ENCODE peak calls at places on chromosomes 3 and 15, in eight cellular contexts. D, I, B, R, Q, A, V and J are unnamed samples.

GRCh38 chr3:89278305-89278704 is 170.9 kb downstream of the EPHA3 start:
- DNase-seq in D (no peak), I (no peak), B (no peak), R (no peak), Q (no peak), A (no peak), V (no peak), J (no peak)

GRCh38 chr3:127817331-127817821 is 4.9 kb downstream of the MGLL start:
- DNase-seq in D (peak; percentile 81), I (no peak), B (no peak), R (no peak), Q (no peak), A (no peak), V (peak; percentile 91), J (no peak)

GRCh38 chr15:76401285-76401684 is 64.7 kb downstream of the ISL2 start:
- DNase-seq in D (peak; percentile 34), I (no peak), B (no peak), R (no peak), Q (no peak), A (no peak), V (peak; percentile 16), J (no peak)

GRCh38 chr3:128078875-128079274 is 26.6 kb downstream of the SEC61A1 start:
- DNase-seq in D (no peak), I (no peak), B (no peak), R (no peak), Q (no peak), A (no peak), V (no peak), J (no peak)

GRCh38 chr3:60240558-60240957 is 1010.7 kb downstream of the FHIT start:
- DNase-seq in D (no peak), I (no peak), B (no peak), R (no peak), Q (no peak), A (no peak), V (no peak), J (no peak)

GRCh38 chr15:71806452-71806931 is 3.9 kb upstream of the NR2E3 start:
- DNase-seq in D (peak; percentile 52), I (no peak), B (no peak), R (no peak), Q (no peak), A (no peak), V (peak; percentile 60), J (no peak)

GRCh38 chr3:105836533-105836932 is 32.3 kb downstream of the CBLB start:
- DNase-seq in D (peak; percentile 73), I (no peak), B (no peak), R (no peak), Q (no peak), A (no peak), V (peak; percentile 91), J (no peak)

GRCh38 chr3:170506556-170506955 is 79.3 kb downstream of the SLC7A14 start:
- DNase-seq in D (peak; percentile 64), I (no peak), B (no peak), R (no peak), Q (no peak), A (no peak), V (peak; percentile 68), J (no peak)

GRCh38 chr3:128076783-128077624 is 24.8 kb downstream of the SEC61A1 start:
- DNase-seq in D (no peak), I (no peak), B (peak; percentile 88), R (no peak), Q (no peak), A (peak; percentile 55), V (peak; percentile 63), J (no peak)

GRCh38 chr3:138493804-138494606 is 59.6 kb downstream of the ESYT3 start:
- DNase-seq in D (peak; percentile 85), I (no peak), B (no peak), R (no peak), Q (no peak), A (no peak), V (peak; percentile 90), J (no peak)

GRCh38 chr15:70254186-70254974 is 156.7 kb upstream of the TLE3 start:
- DNase-seq in D (no peak), I (no peak), B (peak; percentile 28), R (no peak), Q (no peak), A (no peak), V (no peak), J (no peak)

GRCh38 chr15:38930851-38931572 is 366.4 kb upstream of the RASGRP1 start:
- DNase-seq in D (peak; percentile 57), I (no peak), B (no peak), R (no peak), Q (no peak), A (no peak), V (peak; percentile 50), J (no peak)

GRCh38 chr15:70063284-70063991 is 34.3 kb downstream of the TLE3 start:
- DNase-seq in D (no peak), I (no peak), B (peak; percentile 23), R (no peak), Q (no peak), A (no peak), V (no peak), J (no peak)

GRCh38 chr3:15069441-15069840 is 4.3 kb upstream of the MRPS25 start:
- DNase-seq in D (no peak), I (no peak), B (no peak), R (no peak), Q (no peak), A (no peak), V (no peak), J (no peak)

GRCh38 chr3:14633819-14634424 is 17.6 kb upstream of the CCDC174 start:
- DNase-seq in D (peak; percentile 69), I (no peak), B (peak; percentile 89), R (peak; percentile 46), Q (no peak), A (peak; percentile 37), V (peak; percentile 76), J (no peak)

GRCh38 chr3:55167586-55168317 is 239.9 kb upstream of the LRTM1 start:
- DNase-seq in D (peak; percentile 67), I (no peak), B (no peak), R (no peak), Q (no peak), A (no peak), V (peak; percentile 85), J (no peak)

GRCh38 chr3:125957674-125958510 is 11.1 kb upstream of the ROPN1B start:
- DNase-seq in D (no peak), I (no peak), B (no peak), R (no peak), Q (peak; percentile 50), A (no peak), V (no peak), J (no peak)

GRCh38 chr3:18766971-18767370 is 341.8 kb upstream of the SATB1 start:
- DNase-seq in D (no peak), I (no peak), B (no peak), R (no peak), Q (no peak), A (no peak), V (no peak), J (no peak)

GRCh38 chr3:43097681-43098080 is 8.2 kb downstream of the POMGNT2 start:
- DNase-seq in D (no peak), I (no peak), B (no peak), R (no peak), Q (no peak), A (no peak), V (no peak), J (no peak)

GRCh38 chr3:181687190-181687589 is 24.5 kb upstream of the SOX2 start:
- DNase-seq in D (no peak), I (no peak), B (no peak), R (no peak), Q (no peak), A (no peak), V (no peak), J (no peak)

GRCh38 chr3:60434945-60435344 is 816.3 kb downstream of the FHIT start:
- DNase-seq in D (no peak), I (no peak), B (no peak), R (no peak), Q (no peak), A (no peak), V (no peak), J (no peak)

DNA sequence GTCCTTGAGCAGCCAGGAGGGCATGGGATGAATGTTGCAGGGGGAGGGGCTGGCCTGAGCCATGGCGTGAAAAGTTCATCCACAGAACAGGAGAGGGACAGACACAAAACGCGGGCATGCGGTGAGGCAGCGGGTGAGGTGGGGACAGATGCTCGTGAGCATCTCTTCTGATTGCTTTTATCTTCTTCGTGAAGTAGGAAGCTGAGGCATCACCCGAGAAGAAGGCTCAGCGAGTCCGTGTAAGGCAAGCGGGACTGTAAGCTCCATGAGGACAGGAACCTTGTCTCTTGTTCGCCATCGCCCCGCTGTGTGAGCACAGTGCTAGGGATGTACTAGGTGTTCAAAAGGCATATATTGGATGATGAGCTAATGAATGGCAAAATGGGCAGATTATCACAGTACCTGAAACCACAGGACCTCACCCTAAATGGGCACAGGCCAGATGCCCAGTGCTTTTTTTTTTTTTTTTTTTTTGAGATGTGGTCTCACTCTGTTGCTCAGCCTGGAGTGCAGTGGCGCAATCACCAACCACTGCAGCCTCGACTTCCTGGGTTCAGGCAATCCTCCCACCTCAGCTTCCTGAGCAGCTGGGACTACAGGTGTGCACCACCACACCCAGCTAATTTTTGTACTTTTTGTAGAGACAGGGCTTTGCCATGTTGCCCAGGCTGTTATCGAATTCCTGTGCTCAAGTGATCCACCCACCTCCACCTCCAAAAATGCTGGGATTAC is 46.8 kb downstream of the CPN2 start:
- DNase-seq in D (no peak), I (peak; percentile 54), B (peak; percentile 64), R (no peak), Q (no peak), A (no peak), V (no peak), J (peak; percentile 30)
- H3K27me3 ChIP-seq in D (peaks cover 23% of the 10 kb centered on the region), I (no peaks in the 10 kb centered on the region), B (no peaks in the 10 kb centered on the region), R (no peaks in the 10 kb centered on the region), Q (no peaks in the 10 kb centered on the region), A (peaks cover 45% of the 10 kb centered on the region), V (no peaks in the 10 kb centered on the region), J (no peaks in the 10 kb centered on the region)

GRCh38 chr15:62393196-62393595 is 228.1 kb upstream of the C2CD4B start:
- DNase-seq in D (peak; percentile 9), I (no peak), B (no peak), R (no peak), Q (no peak), A (no peak), V (peak; percentile 59), J (no peak)
- H3K4me1 ChIP-seq in D (peaks cover 10% of the 10 kb centered on the region), I (peaks cover 28% of the 10 kb centered on the region), B (peaks cover 9% of the 10 kb centered on the region), R (peaks cover 14% of the 10 kb centered on the region), Q (peaks cover 16% of the 10 kb centered on the region), A (peaks cover 40% of the 10 kb centered on the region), V (peaks cover 28% of the 10 kb centered on the region), J (peaks cover 9% of the 10 kb centered on the region)

DNA sequence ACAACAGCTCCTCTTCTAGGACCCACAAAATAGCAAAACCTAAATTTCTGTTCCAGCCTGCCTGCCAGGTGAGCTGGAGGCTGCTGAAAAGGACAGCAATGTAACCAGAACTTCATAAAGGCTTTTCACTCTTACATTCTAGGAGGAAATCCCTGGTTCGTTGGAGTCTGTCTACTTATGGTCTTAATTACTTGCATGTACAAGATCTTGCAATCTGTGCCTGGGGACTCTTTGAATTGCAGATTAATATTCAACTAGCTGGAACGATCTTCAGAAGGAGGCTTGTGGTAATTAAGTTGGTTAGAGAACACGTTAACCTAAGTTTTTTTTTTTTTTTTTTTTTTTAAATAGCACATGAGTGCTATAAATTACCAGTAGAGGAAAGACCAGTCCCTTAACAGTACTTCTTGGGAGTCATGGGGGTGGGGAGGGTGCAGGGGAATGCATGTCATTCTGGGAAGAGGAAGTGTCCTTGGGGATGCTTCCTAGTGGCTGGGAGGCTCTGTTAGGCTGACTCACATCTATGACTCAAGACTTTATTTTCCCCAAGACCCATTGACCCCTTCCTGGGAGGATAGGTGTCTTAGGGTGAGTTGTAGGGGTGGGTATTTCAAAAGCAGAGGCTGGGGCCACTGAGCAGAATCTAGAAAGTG is 139.8 kb downstream of the RAB11A start:
- DNase-seq in D (no peak), I (no peak), B (no peak), R (no peak), Q (no peak), A (no peak), V (no peak), J (no peak)
- H3K27ac ChIP-seq in D (no peak overlapping the region), I (no peak overlapping the region), B (no peak overlapping the region), R (no peak overlapping the region), Q (no peak overlapping the region), A (no peak overlapping the region), V (no peak overlapping the region), J (no peak overlapping the region)

GRCh38 chr15:89749059-89749458 is 2.0 kb downstream of the MESP1 start:
- DNase-seq in D (no peak), I (peak; percentile 78), B (no peak), R (no peak), Q (no peak), A (no peak), V (no peak), J (no peak)
- H3K27me3 ChIP-seq in D (peaks cover 17% of the 10 kb centered on the region), I (no peaks in the 10 kb centered on the region), B (no peaks in the 10 kb centered on the region), R (no peaks in the 10 kb centered on the region), Q (peaks cover 3% of the 10 kb centered on the region), A (peaks cover 54% of the 10 kb centered on the region), V (peaks cover 11% of the 10 kb centered on the region), J (no peaks in the 10 kb centered on the region)